ENCODE peak calls at places on chromosomes 3 and 15, in nine cellular contexts. One of them, this sample, is unnamed.

GRCh38 chr3:195727596-195728195 is 6.9 kb downstream of the MUC20 start:
- DNase-seq in NCI-H1694: no peak
- DNase-seq in stomach: peak
- DNase-seq in HuH-7: no peak
- DNase-seq in NCI-H748 treated with DMSO at 0.1 percent for 48 hours: no peak
- DNase-seq in activated T-cell treated with anti-CD3 and anti-CD28 coated beads for 1 hour: no peak
- DNase-seq in HFFc6: no peak
- DNase-seq in activated CD8-positive, alpha-beta memory T cell treated with anti-CD3 and anti-CD28 coated beads, Interleukin-2, amount 10 ng/mL, durations not matched to agents 7 days and 5 days: peak
- DNase-seq in ovary: no peak
- DNase-seq in this sample: no peak

GRCh38 chr3:126137490-126138130 is 42.8 kb downstream of the ALDH1L1 start:
- DNase-seq in activated CD8-positive, alpha-beta memory T cell treated with anti-CD3 and anti-CD28 coated beads, Interleukin-2, amount 10 ng/mL, durations not matched to agents 7 days and 5 days: peak
- DNase-seq in NCI-H1694: no peak
- DNase-seq in stomach: peak
- DNase-seq in NCI-H748 treated with DMSO at 0.1 percent for 48 hours: no peak
- DNase-seq in activated T-cell treated with anti-CD3 and anti-CD28 coated beads for 1 hour: no peak
- DNase-seq in HFFc6: no peak
- DNase-seq in HuH-7: no peak
- DNase-seq in ovary: no peak
- DNase-seq in this sample: no peak

GRCh38 chr3:195140816-195141793 is 129.9 kb downstream of the XXYLT1 start:
- DNase-seq in NCI-H748 treated with DMSO at 0.1 percent for 48 hours: no peak
- DNase-seq in ovary: no peak
- DNase-seq in activated T-cell treated with anti-CD3 and anti-CD28 coated beads for 1 hour: no peak
- DNase-seq in stomach: no peak
- DNase-seq in HFFc6: no peak
- DNase-seq in HuH-7: no peak
- DNase-seq in NCI-H1694: no peak
- DNase-seq in activated CD8-positive, alpha-beta memory T cell treated with anti-CD3 and anti-CD28 coated beads, Interleukin-2, amount 10 ng/mL, durations not matched to agents 7 days and 5 days: no peak
- DNase-seq in this sample: no peak

GRCh38 chr3:157441102-157441622 is 4.5 kb downstream of the PTX3 start:
- DNase-seq in ovary: no peak
- DNase-seq in activated T-cell treated with anti-CD3 and anti-CD28 coated beads for 1 hour: no peak
- DNase-seq in NCI-H748 treated with DMSO at 0.1 percent for 48 hours: no peak
- DNase-seq in NCI-H1694: peak
- DNase-seq in HuH-7: no peak
- DNase-seq in stomach: no peak
- DNase-seq in HFFc6: no peak
- DNase-seq in activated CD8-positive, alpha-beta memory T cell treated with anti-CD3 and anti-CD28 coated beads, Interleukin-2, amount 10 ng/mL, durations not matched to agents 7 days and 5 days: no peak
- DNase-seq in this sample: no peak

GRCh38 chr3:140196970-140197369 is 262.0 kb downstream of the CLSTN2 start:
- DNase-seq in activated T-cell treated with anti-CD3 and anti-CD28 coated beads for 1 hour: no peak
- DNase-seq in NCI-H748 treated with DMSO at 0.1 percent for 48 hours: no peak
- DNase-seq in HuH-7: no peak
- DNase-seq in HFFc6: no peak
- DNase-seq in activated CD8-positive, alpha-beta memory T cell treated with anti-CD3 and anti-CD28 coated beads, Interleukin-2, amount 10 ng/mL, durations not matched to agents 7 days and 5 days: no peak
- DNase-seq in NCI-H1694: no peak
- DNase-seq in ovary: no peak
- DNase-seq in stomach: no peak
- DNase-seq in this sample: no peak

GRCh38 chr15:57694264-57694663 is 12.2 kb upstream of the POLR2M start:
- DNase-seq in NCI-H748 treated with DMSO at 0.1 percent for 48 hours: no peak
- DNase-seq in ovary: no peak
- DNase-seq in HFFc6: peak
- DNase-seq in HuH-7: no peak
- DNase-seq in activated CD8-positive, alpha-beta memory T cell treated with anti-CD3 and anti-CD28 coated beads, Interleukin-2, amount 10 ng/mL, durations not matched to agents 7 days and 5 days: no peak
- DNase-seq in activated T-cell treated with anti-CD3 and anti-CD28 coated beads for 1 hour: no peak
- DNase-seq in NCI-H1694: no peak
- DNase-seq in stomach: no peak
- DNase-seq in this sample: no peak

GRCh38 chr3:119149484-119149883 is 3.5 kb downstream of the TEX55 start:
- DNase-seq in ovary: no peak
- DNase-seq in stomach: no peak
- DNase-seq in activated T-cell treated with anti-CD3 and anti-CD28 coated beads for 1 hour: no peak
- DNase-seq in NCI-H748 treated with DMSO at 0.1 percent for 48 hours: no peak
- DNase-seq in HuH-7: no peak
- DNase-seq in activated CD8-positive, alpha-beta memory T cell treated with anti-CD3 and anti-CD28 coated beads, Interleukin-2, amount 10 ng/mL, durations not matched to agents 7 days and 5 days: no peak
- DNase-seq in NCI-H1694: no peak
- DNase-seq in HFFc6: peak
- DNase-seq in this sample: no peak

GRCh38 chr3:67357610-67358458 is 296.6 kb downstream of the SUCLG2 start:
- DNase-seq in NCI-H748 treated with DMSO at 0.1 percent for 48 hours: peak
- DNase-seq in activated CD8-positive, alpha-beta memory T cell treated with anti-CD3 and anti-CD28 coated beads, Interleukin-2, amount 10 ng/mL, durations not matched to agents 7 days and 5 days: no peak
- DNase-seq in HuH-7: peak
- DNase-seq in activated T-cell treated with anti-CD3 and anti-CD28 coated beads for 1 hour: no peak
- DNase-seq in ovary: no peak
- DNase-seq in stomach: no peak
- DNase-seq in NCI-H1694: no peak
- DNase-seq in HFFc6: peak
- DNase-seq in this sample: peak

This sample was measured in WERI-Rb-1.